ENCODE peak calls at places on chromosomes 6 and 20, in six cellular contexts. One of them, this sample, is unnamed.

GRCh38 chr6:105759015-105759414 is 327.1 kb upstream of the PRDM1 start:
- DNase-seq in tibial nerve: no peak
- DNase-seq in uterus: no peak
- DNase-seq in breast epithelium: no peak
- DNase-seq in A549: no peak
- DNase-seq in heart left ventricle: no peak
- DNase-seq in this sample: no peak

GRCh38 chr6:143647712-143648111 is 30.1 kb upstream of the PHACTR2 start:
- DNase-seq in A549: no peak
- DNase-seq in breast epithelium: no peak
- DNase-seq in heart left ventricle: no peak
- DNase-seq in uterus: no peak
- DNase-seq in tibial nerve: no peak
- DNase-seq in this sample: no peak

GRCh38 chr20:1922786-1923185 is 27.6 kb downstream of the SIRPA start:
- DNase-seq in A549: no peak
- DNase-seq in tibial nerve: no peak
- DNase-seq in breast epithelium: no peak
- DNase-seq in heart left ventricle: no peak
- DNase-seq in uterus: no peak
- DNase-seq in this sample: no peak

GRCh38 chr6:14466278-14466677 is 348.7 kb downstream of the CD83 start:
- DNase-seq in A549: no peak
- DNase-seq in uterus: no peak
- DNase-seq in breast epithelium: no peak
- DNase-seq in tibial nerve: no peak
- DNase-seq in heart left ventricle: no peak
- DNase-seq in this sample: no peak

GRCh38 chr6:29809249-29809648 is 18.4 kb upstream of the HLA-G start:
- DNase-seq in heart left ventricle: no peak
- DNase-seq in tibial nerve: no peak
- DNase-seq in uterus: no peak
- DNase-seq in breast epithelium: no peak
- DNase-seq in A549: no peak
- DNase-seq in this sample: no peak

GRCh38 chr6:43089874-43090556 is 13.9 kb downstream of the PTK7 start:
- DNase-seq in uterus: no peak
- DNase-seq in breast epithelium: no peak
- DNase-seq in A549: no peak
- DNase-seq in heart left ventricle: no peak
- DNase-seq in tibial nerve: no peak
- DNase-seq in this sample: no peak

GRCh38 chr6:14757414-14757813 is 488.5 kb upstream of the JARID2 start:
- DNase-seq in A549: no peak
- DNase-seq in tibial nerve: no peak
- DNase-seq in uterus: no peak
- DNase-seq in breast epithelium: no peak
- DNase-seq in heart left ventricle: no peak
- DNase-seq in this sample: no peak

GRCh38 chr20:44736170-44737021 is 9.3 kb upstream of the KCNK15 start:
- DNase-seq in tibial nerve: no peak
- DNase-seq in uterus: peak; percentile 57
- DNase-seq in breast epithelium: peak; percentile 40
- DNase-seq in heart left ventricle: no peak
- DNase-seq in A549: peak; percentile 86
- DNase-seq in this sample: no peak

GRCh38 chr6:148430897-148431296 is 88.3 kb downstream of the SASH1 start:
- DNase-seq in tibial nerve: no peak
- DNase-seq in uterus: no peak
- DNase-seq in A549: no peak
- DNase-seq in breast epithelium: no peak
- DNase-seq in heart left ventricle: no peak
- DNase-seq in this sample: no peak

GRCh38 chr20:43388267-43389081 is 69.2 kb upstream of the SRSF6 start:
- DNase-seq in heart left ventricle: peak; percentile 83
- DNase-seq in breast epithelium: peak; percentile 17
- DNase-seq in uterus: peak; percentile 80
- DNase-seq in tibial nerve: no peak
- DNase-seq in A549: no peak
- DNase-seq in this sample: no peak

GRCh38 chr6:74705451-74705850 is 500.4 kb downstream of the COL12A1 start:
- DNase-seq in uterus: no peak
- DNase-seq in A549: no peak
- DNase-seq in heart left ventricle: no peak
- DNase-seq in breast epithelium: no peak
- DNase-seq in tibial nerve: no peak
- DNase-seq in this sample: no peak

GRCh38 chr20:47355489-47356219 is 845 bp downstream of the ZMYND8 start:
- DNase-seq in breast epithelium: no peak
- DNase-seq in A549: no peak
- DNase-seq in heart left ventricle: no peak
- DNase-seq in uterus: no peak
- DNase-seq in tibial nerve: no peak
- DNase-seq in this sample: no peak

GRCh38 chr6:309947-310346 is 17.7 kb downstream of the DUSP22 start:
- DNase-seq in breast epithelium: no peak
- DNase-seq in tibial nerve: no peak
- DNase-seq in uterus: no peak
- DNase-seq in heart left ventricle: no peak
- DNase-seq in A549: no peak
- DNase-seq in this sample: no peak

GRCh38 chr20:36591854-36592641 is 13.5 kb upstream of the RAB5IF start:
- DNase-seq in breast epithelium: no peak
- DNase-seq in tibial nerve: no peak
- DNase-seq in A549: no peak
- DNase-seq in uterus: peak; percentile 33
- DNase-seq in heart left ventricle: no peak
- DNase-seq in this sample: no peak

GRCh38 chr6:12613819-12614218 is 102.7 kb upstream of the PHACTR1 start:
- DNase-seq in tibial nerve: no peak
- DNase-seq in A549: no peak
- DNase-seq in breast epithelium: no peak
- DNase-seq in uterus: no peak
- DNase-seq in heart left ventricle: no peak
- DNase-seq in this sample: no peak

GRCh38 chr20:41183391-41183790 is 46.0 kb downstream of the PLCG1 start:
- DNase-seq in uterus: no peak
- DNase-seq in breast epithelium: no peak
- DNase-seq in A549: no peak
- DNase-seq in tibial nerve: no peak
- DNase-seq in heart left ventricle: no peak
- DNase-seq in this sample: no peak

GRCh38 chr20:41163821-41164220 is 26.5 kb downstream of the PLCG1 start:
- DNase-seq in heart left ventricle: no peak
- DNase-seq in breast epithelium: no peak
- DNase-seq in tibial nerve: no peak
- DNase-seq in A549: no peak
- DNase-seq in uterus: no peak
- DNase-seq in this sample: no peak

GRCh38 chr6:30727920-30728605 is 7.9 kb downstream of the TUBB start:
- DNase-seq in uterus: no peak
- DNase-seq in tibial nerve: no peak
- DNase-seq in breast epithelium: no peak
- DNase-seq in A549: no peak
- DNase-seq in heart left ventricle: no peak
- DNase-seq in this sample: no peak

GRCh38 chr6:41155132-41155805 is 1.1 kb upstream of the TREML1 start:
- DNase-seq in uterus: no peak
- DNase-seq in A549: no peak
- DNase-seq in heart left ventricle: no peak
- DNase-seq in breast epithelium: no peak
- DNase-seq in tibial nerve: no peak
- DNase-seq in this sample: no peak

GRCh38 chr6:41353333-41353732 is 17.9 kb downstream of the NCR2 start:
- DNase-seq in heart left ventricle: no peak
- DNase-seq in A549: no peak
- DNase-seq in breast epithelium: peak; percentile 2
- DNase-seq in tibial nerve: no peak
- DNase-seq in uterus: no peak
- DNase-seq in this sample: no peak

GRCh38 chr6:1896897-1897296 is 287.2 kb downstream of the FOXC1 start:
- DNase-seq in A549: no peak
- DNase-seq in breast epithelium: no peak
- DNase-seq in heart left ventricle: no peak
- DNase-seq in uterus: no peak
- DNase-seq in tibial nerve: no peak
- DNase-seq in this sample: no peak

DNA sequence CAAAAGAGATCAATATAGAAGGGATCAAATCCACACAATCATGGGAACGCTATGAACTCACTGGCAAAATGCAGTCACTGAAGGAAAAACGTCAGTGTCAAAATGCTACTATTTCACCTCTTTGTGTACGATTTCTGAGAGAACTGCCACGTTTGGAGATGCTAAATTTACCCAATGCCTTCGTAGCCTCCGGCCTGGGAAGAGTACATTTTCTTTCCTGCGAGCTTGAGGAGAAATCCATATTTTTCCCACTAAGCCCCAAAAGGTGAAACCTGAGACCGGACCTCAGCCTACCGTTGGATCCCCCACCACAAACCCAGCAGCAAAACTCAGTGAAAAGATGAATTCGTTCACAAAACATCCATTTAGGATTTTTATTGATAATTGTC is 131.7 kb downstream of the GPX5 start:
- DNase-seq in tibial nerve: no peak
- DNase-seq in heart left ventricle: no peak
- DNase-seq in breast epithelium: no peak
- DNase-seq in A549: no peak
- DNase-seq in uterus: no peak
- DNase-seq in this sample: no peak
- H3K4me3 ChIP-seq in tibial nerve: peak overlapping the region; percentile 53
- H3K4me3 ChIP-seq in heart left ventricle: peak overlapping the region; percentile 21
- H3K4me3 ChIP-seq in breast epithelium: peak overlapping the region; percentile 65
- H3K4me3 ChIP-seq in A549: peak overlapping the region; percentile 54
- H3K4me3 ChIP-seq in uterus: peak overlapping the region; percentile 42
- H3K4me3 ChIP-seq in this sample: peak overlapping the region; percentile 38

GRCh38 chr20:6994452-6994851 is 227.0 kb downstream of the BMP2 start:
- DNase-seq in A549: peak; percentile 9
- DNase-seq in breast epithelium: no peak
- DNase-seq in uterus: no peak
- DNase-seq in heart left ventricle: no peak
- DNase-seq in tibial nerve: no peak
- DNase-seq in this sample: no peak
- H3K9me3 ChIP-seq in A549: peaks cover 5% of the 10 kb centered on the region
- H3K9me3 ChIP-seq in breast epithelium: no peaks in the 10 kb centered on the region
- H3K9me3 ChIP-seq in uterus: no peaks in the 10 kb centered on the region
- H3K9me3 ChIP-seq in heart left ventricle: no peaks in the 10 kb centered on the region
- H3K9me3 ChIP-seq in tibial nerve: no peaks in the 10 kb centered on the region
- H3K9me3 ChIP-seq in this sample: no peaks in the 10 kb centered on the region

GRCh38 chr6:35727206-35727934 is 9.5 kb upstream of the ARMC12 start:
- DNase-seq in heart left ventricle: peak; percentile 90
- DNase-seq in uterus: peak; percentile 93
- DNase-seq in tibial nerve: peak; percentile 89
- DNase-seq in A549: peak; percentile 55
- DNase-seq in breast epithelium: peak; percentile 93
- DNase-seq in this sample: no peak
- TF ChIP-seq POLR2A in heart left ventricle: no peak
- TF ChIP-seq POLR2A in uterus: peak; percentile 45
- TF ChIP-seq POLR2A in tibial nerve: peak; percentile 62
- TF ChIP-seq POLR2A in A549: no peak
- TF ChIP-seq POLR2A in breast epithelium: peak; percentile 52
- TF ChIP-seq POLR2A in this sample: peak; percentile 92

GRCh38 chr6:39053016-39053595 is 4.5 kb downstream of the GLP1R start:
- DNase-seq in breast epithelium: no peak
- DNase-seq in A549: no peak
- DNase-seq in heart left ventricle: no peak
- DNase-seq in uterus: no peak
- DNase-seq in tibial nerve: no peak
- DNase-seq in this sample: no peak

GRCh38 chr6:39053854-39054576 is 5.4 kb downstream of the GLP1R start:
- DNase-seq in uterus: no peak
- DNase-seq in breast epithelium: no peak
- DNase-seq in tibial nerve: no peak
- DNase-seq in A549: no peak
- DNase-seq in heart left ventricle: no peak
- DNase-seq in this sample: no peak

GRCh38 chr6:39050453-39051112 is 2.0 kb downstream of the GLP1R start:
- DNase-seq in uterus: no peak
- DNase-seq in heart left ventricle: no peak
- DNase-seq in tibial nerve: no peak
- DNase-seq in breast epithelium: no peak
- DNase-seq in A549: no peak
- DNase-seq in this sample: no peak

GRCh38 chr6:39049575-39050283 is 1.1 kb downstream of the GLP1R start:
- DNase-seq in uterus: no peak
- DNase-seq in A549: no peak
- DNase-seq in heart left ventricle: no peak
- DNase-seq in tibial nerve: no peak
- DNase-seq in breast epithelium: no peak
- DNase-seq in this sample: no peak

GRCh38 chr6:39051399-39052122 is 3.0 kb downstream of the GLP1R start:
- DNase-seq in breast epithelium: no peak
- DNase-seq in uterus: no peak
- DNase-seq in heart left ventricle: no peak
- DNase-seq in A549: no peak
- DNase-seq in tibial nerve: no peak
- DNase-seq in this sample: no peak
- H3K4me3 ChIP-seq in breast epithelium: no peak overlapping the region
- H3K4me3 ChIP-seq in uterus: no peak overlapping the region
- H3K4me3 ChIP-seq in heart left ventricle: no peak overlapping the region
- H3K4me3 ChIP-seq in A549: no peak overlapping the region
- H3K4me3 ChIP-seq in tibial nerve: no peak overlapping the region
- H3K4me3 ChIP-seq in this sample: no peak overlapping the region

DNA sequence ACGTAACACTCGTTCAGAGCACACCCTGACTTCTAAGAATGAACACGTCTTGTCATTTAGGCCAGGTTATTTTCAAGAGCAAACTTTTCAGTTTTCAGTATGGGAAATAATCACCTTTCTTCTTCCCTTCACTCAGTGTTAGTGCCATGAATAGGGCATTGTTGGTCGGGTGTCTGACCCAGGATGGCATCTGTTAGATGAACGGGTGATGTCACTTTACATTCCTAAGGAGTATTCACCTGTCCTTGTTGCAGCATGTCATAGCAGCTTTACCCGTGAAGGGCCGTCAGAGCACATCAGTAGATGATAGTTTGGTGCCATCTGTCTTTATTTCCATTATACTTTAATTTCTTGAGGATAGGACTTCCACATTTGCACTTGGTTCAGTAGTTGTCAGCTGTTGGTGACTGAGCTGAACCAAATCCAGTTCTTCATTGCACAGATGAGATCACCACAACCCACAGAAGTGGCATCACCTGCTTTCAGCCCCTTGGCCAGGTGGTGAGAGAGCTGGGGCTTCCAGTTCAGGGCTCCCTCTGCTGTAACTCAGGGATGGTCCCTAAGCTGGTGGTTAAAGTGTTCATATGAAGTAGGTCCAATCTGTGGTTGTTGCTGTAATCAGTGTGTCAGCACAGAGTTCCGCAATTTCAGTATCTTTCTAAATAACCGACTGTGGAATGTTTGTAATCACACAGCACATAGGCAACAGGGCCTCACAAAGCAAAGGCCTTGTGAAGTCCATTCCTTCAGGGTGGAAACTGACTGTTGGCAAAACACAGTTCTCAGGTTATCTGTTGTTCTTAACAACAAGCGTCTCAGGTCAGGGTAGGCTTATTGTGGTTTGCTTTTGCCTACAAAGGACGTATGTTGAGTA is 68.2 kb downstream of the FAM120B start:
- DNase-seq in breast epithelium: peak; percentile 50
- DNase-seq in tibial nerve: no peak
- DNase-seq in uterus: no peak
- DNase-seq in heart left ventricle: no peak
- DNase-seq in A549: no peak
- DNase-seq in this sample: no peak
- H3K9me3 ChIP-seq in breast epithelium: no peaks in the 10 kb centered on the region
- H3K9me3 ChIP-seq in tibial nerve: no peaks in the 10 kb centered on the region
- H3K9me3 ChIP-seq in uterus: no peaks in the 10 kb centered on the region
- H3K9me3 ChIP-seq in heart left ventricle: no peaks in the 10 kb centered on the region
- H3K9me3 ChIP-seq in A549: no peaks in the 10 kb centered on the region
- H3K9me3 ChIP-seq in this sample: no peaks in the 10 kb centered on the region